ENCODE peak calls at places on chromosomes 5 and 9, in four cellular contexts. N is pancreas, S is tibial nerve, J is small intestine. C is an unnamed sample. For H3K4me1 and H3K9me3, the result is how much of the 10 kb centered on the place peaks cover.

GRCh38 chr9:122090981-122091380 is 2.1 kb downstream of the TTLL11 start:
- DNase-seq in J (no peak), N (no peak), S (no peak), C (no peak)

GRCh38 chr5:142109356-142110045 is 922 bp downstream of the NDFIP1 start:
- DNase-seq in N (no peak), S (peak), J (peak), C (no peak)

GRCh38 chr5:153555420-153556114 is 65.1 kb downstream of the GRIA1 start:
- DNase-seq in S (no peak), J (peak), N (no peak), C (peak)

GRCh38 chr9:942805-943580 is 33.5 kb upstream of the DMRT3 start:
- DNase-seq in N (no peak), S (no peak), J (no peak), C (no peak)

GRCh38 chr9:93825348-93826115 is 129.6 kb downstream of the BARX1 start:
- DNase-seq in N (peak), J (no peak), S (no peak), C (no peak)

GRCh38 chr5:123000731-123001130 is 35.8 kb downstream of the PPIC start:
- DNase-seq in N (no peak), S (no peak), J (peak), C (no peak)

GRCh38 chr9:12878342-12878978 is 103.6 kb downstream of the LURAP1L start:
- DNase-seq in N (no peak), S (no peak), J (peak), C (no peak)

GRCh38 chr9:88400021-88400420 is 11.8 kb downstream of the SPIN1 start:
- DNase-seq in S (no peak), J (no peak), N (no peak), C (no peak)

GRCh38 chr5:143153332-143154119 is 250.0 kb downstream of the NR3C1 start:
- DNase-seq in N (no peak), S (peak), J (no peak), C (no peak)

GRCh38 chr9:27848315-27848714 is 275.0 kb upstream of the C9orf72 start:
- DNase-seq in S (no peak), N (no peak), J (no peak), C (no peak)

GRCh38 chr9:27457445-27457844 is 66.6 kb upstream of the IFNK start:
- DNase-seq in N (no peak), J (peak), S (no peak), C (no peak)

GRCh38 chr5:80339116-80339515 is 19.3 kb downstream of the SPZ1 start:
- DNase-seq in N (no peak), S (no peak), J (no peak), C (no peak)

GRCh38 chr5:106940301-106940846 is 730.4 kb downstream of the EFNA5 start:
- DNase-seq in S (no peak), N (no peak), J (no peak), C (no peak)

GRCh38 chr5:103258957-103259704 is 568 bp downstream of the MACIR start:
- DNase-seq in S (no peak), J (peak), N (peak), C (peak)

GRCh38 chr9:76717611-76718010 is 46.6 kb upstream of the PCA3 start:
- DNase-seq in N (no peak), S (no peak), J (no peak), C (no peak)

GRCh38 chr5:170302729-170303501 is 5.3 kb upstream of the LCP2 start:
- DNase-seq in N (no peak), S (no peak), J (peak), C (peak)

GRCh38 chr5:86684222-86684621 is 66.5 kb downstream of the COX7C start:
- DNase-seq in S (no peak), J (no peak), N (no peak), C (no peak)

GRCh38 chr9:104091028-104091590 is 3.0 kb upstream of the SMC2 start:
- DNase-seq in N (no peak), J (peak), S (no peak), C (no peak)

GRCh38 chr5:61228691-61229280 is 66.5 kb upstream of the SMIM15 start:
- DNase-seq in J (no peak), N (no peak), S (no peak), C (no peak)

GRCh38 chr5:154714271-154714986 is 40.7 kb upstream of the LARP1 start:
- DNase-seq in S (no peak), J (peak), N (no peak), C (no peak)

GRCh38 chr5:34604119-34604675 is 51.9 kb upstream of the RAI14 start:
- DNase-seq in N (no peak), S (no peak), J (no peak), C (no peak)

GRCh38 chr9:27202056-27202455 is 93.0 kb downstream of the TEK start:
- DNase-seq in J (no peak), S (no peak), N (no peak), C (no peak)

GRCh38 chr5:54825005-54825404 is 160.4 kb downstream of the ESM1 start:
- DNase-seq in N (no peak), S (no peak), J (no peak), C (no peak)

GRCh38 chr9:15469406-15469805 is 41.4 kb downstream of the PSIP1 start:
- DNase-seq in N (no peak), J (no peak), S (no peak), C (no peak)

GRCh38 chr9:74570879-74571512 is 73.9 kb downstream of the RORB start:
- DNase-seq in N (no peak), S (peak), J (peak), C (no peak)

GRCh38 chr5:95620870-95621838 is 1.3 kb downstream of the GPR150 start:
- DNase-seq in J (no peak), S (no peak), N (peak), C (peak)

GRCh38 chr5:110085826-110086225 is 396.1 kb downstream of the MAN2A1 start:
- DNase-seq in S (no peak), J (no peak), N (no peak), C (no peak)

GRCh38 chr5:87899109-87900100 is 369.2 kb downstream of the TMEM161B start:
- DNase-seq in J (peak), N (no peak), S (peak), C (peak)

GRCh38 chr5:2008851-2009629 is 126.3 kb upstream of the IRX4 start:
- DNase-seq in S (no peak), N (no peak), J (no peak), C (no peak)

GRCh38 chr5:173457482-173457881 is 129.3 kb upstream of the STC2 start:
- DNase-seq in N (no peak), J (no peak), S (no peak), C (no peak)

GRCh38 chr5:55533806-55534435 is 843 bp downstream of the PLPP1 start:
- DNase-seq in J (peak), S (peak), N (no peak), C (no peak)

GRCh38 chr5:129216001-129216400 is 121.5 kb downstream of the ISOC1 start:
- DNase-seq in J (no peak), N (no peak), S (no peak), C (no peak)

DNA sequence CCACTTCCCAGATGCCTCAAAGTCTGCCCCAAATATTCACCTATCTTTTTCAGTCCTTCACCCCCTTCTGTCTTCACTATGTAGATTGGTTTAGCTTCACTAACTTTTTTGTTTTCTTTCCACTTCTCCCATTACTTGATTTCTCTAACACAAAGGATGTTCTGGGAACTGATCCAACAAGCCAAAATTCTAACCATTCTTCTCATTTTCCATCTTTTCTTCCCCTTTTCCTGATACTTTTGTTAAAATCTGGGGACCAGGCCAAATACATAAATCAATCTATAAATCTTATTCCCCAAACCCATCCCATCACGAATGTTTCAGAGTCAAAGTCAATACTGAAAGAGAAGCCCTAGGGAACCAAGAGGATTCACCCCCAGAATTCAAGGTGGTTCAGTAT is 35.4 kb downstream of the APTX start:
- DNase-seq in J (no peak), S (no peak), N (no peak), C (no peak)
- H3K4me1 ChIP-seq in J (under half), S (under half), N (under half), C (under half)

GRCh38 chr5:179268966-179269693 is 76.1 kb downstream of the ADAMTS2 start:
- DNase-seq in N (peak), J (no peak), S (no peak), C (no peak)

GRCh38 chr5:179267671-179268071 is 77.6 kb downstream of the ADAMTS2 start:
- DNase-seq in S (no peak), N (no peak), J (no peak), C (no peak)

GRCh38 chr5:179267071-179267670 is 78.1 kb downstream of the ADAMTS2 start:
- DNase-seq in J (no peak), N (no peak), S (no peak), C (peak)

GRCh38 chr5:179269781-179270543 is 75.3 kb downstream of the ADAMTS2 start:
- DNase-seq in N (peak), J (no peak), S (no peak), C (peak)

DNA sequence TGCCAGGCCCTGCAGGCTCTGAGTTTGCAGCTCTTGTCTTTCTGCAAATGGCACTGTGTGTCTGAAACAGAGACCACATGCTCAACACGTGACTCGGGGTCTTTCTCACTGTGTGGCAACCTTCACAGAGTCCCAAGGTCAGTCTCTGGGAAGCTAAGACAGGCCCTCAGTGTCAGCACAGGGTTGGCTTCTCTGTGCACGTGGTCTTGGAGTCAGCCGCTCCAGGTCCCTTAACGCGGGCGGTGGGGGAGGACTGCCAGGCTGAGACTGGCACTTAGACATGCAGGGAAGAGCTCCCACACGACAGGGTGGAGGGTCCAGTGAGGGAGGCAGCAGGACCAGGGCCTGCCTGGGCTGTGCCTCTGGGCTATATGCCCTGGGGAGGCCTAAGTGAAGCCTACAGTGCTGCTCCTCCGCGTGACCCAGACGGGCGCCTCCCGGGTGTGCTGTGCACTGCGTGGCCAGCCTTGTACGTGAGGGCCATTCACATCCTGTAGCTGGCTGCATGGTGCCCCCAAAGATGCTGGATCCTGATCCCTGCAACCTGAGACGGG is 76.8 kb downstream of the ADAMTS2 start:
- DNase-seq in J (no peak), S (no peak), N (peak), C (peak)
- H3K9me3 ChIP-seq in J (under half), S (under half), N (under half), C (under half)

GRCh38 chr5:139646111-139646510 is 2.0 kb upstream of the CXXC5 start:
- DNase-seq in J (no peak), S (no peak), N (peak), C (peak)
- H3K4me1 ChIP-seq in J (under half), S (under half), N (under half), C (under half)

DNA sequence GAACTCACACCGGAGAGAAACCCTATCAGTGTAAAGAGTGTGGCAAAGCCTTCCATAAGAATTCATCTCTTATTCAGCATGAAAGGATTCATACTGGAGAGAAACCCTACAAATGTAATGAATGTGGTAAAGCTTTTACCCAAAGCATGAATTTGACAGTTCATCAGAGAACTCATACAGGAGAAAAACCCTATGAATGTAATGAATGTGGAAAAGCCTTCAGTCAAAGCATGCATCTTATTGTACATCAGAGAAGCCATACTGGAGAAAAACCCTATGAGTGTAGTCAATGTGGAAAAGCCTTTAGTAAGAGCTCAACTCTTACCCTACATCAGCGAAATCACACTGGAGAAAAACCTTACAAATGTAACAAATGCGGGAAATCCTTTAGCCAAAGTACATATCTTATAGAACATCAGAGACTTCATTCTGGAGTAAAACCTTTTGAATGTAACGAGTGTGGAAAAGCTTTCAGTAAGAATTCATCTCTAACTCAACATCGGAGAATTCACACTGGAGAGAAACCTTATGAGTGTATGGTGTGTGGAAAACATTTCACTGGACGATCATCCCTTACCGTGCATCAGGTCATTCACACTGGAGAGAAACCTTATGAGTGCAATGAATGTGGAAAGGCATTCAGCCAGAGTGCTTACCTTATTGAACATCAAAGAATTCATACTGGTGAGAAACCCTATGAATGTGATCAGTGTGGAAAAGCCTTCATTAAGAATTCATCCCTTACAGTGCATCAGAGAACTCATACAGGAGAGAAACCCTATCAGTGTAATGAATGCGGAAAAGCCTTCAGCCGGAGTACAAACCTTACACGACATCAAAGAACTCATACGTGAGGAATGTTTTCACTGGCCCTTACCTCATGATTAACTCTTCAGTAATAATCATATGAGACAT is 8.9 kb upstream of the ZNF454 start:
- DNase-seq in S (no peak), N (no peak), J (no peak), C (no peak)
- H3K9me3 ChIP-seq in S (half or more), N (under half), J (under half), C (half or more)

DNA sequence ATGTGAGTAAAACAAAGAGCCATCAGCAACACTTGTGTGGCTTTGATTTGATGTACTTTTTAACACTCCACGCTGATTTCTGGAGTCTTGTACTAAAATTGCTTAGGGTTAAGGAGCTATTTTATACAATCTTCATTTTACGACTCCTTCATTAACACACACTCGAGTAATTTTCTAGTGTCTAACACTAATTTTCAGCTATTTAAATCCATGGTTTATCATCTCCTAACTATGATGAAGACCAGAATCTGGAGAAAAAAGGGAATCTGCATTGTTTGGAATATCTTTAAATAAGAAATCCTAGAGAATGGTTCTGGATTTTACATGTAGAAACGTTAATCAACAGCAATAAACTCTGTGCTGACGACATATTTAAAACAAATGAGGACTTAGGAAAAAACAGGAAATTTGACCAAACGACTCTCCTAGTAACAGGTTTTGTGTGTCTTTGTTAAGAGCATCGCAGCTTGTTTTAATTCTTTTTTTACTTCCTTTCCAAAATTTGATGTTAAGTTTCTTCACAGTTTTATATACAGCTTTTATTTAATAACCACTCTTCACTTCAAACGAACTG is 138.4 kb downstream of the AOPEP start:
- DNase-seq in J (no peak), S (no peak), N (no peak), C (no peak)
- H3K4me1 ChIP-seq in J (under half), S (under half), N (under half), C (under half)

DNA sequence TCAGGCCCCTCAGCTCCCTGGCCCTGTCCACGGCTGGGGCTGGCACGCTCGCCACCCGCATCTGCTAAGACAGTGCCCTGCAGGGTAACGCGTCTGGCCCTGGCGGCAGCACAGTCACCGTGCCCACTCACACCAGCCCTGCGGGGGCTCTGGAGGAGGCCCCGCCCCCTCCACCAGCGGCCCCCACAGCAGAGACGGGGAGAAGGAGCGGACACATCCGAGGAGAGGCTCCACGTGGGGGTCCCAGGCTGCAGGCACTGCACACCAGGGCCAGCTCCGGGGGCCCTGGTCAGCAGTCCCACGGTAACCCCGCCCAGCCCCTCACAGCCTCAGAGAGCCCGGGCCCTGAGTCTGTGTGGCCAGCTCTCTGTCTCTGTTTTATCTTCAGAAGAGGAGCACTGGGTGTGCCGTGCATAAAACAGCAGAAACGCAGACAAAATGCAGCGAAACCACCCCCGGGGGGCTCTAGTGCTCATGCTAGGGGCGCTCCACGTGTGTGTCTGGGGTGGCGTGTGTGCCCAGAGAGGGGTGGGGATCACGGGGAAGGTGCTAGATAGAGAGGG is 47.5 kb upstream of the NRARP start:
- DNase-seq in S (no peak), J (no peak), N (no peak), C (no peak)
- H3K9me3 ChIP-seq in S (under half), J (under half), N (under half), C (under half)

GRCh38 chr5:68482199-68482598 is 266.6 kb downstream of the PIK3R1 start:
- DNase-seq in N (no peak), J (no peak), S (no peak), C (no peak)
- H3K4me1 ChIP-seq in N (under half), J (under half), S (under half), C (under half)